ENCODE peak calls at places on chromosomes 6 and 20, in eight cellular contexts. K is dorsolateral prefrontal cortex, H is NCI-H524, O is GM12878, J is stomach, A is left cardiac atrium, U is DMS153, C is KG1. S is an unnamed sample.

GRCh38 chr20:33401922-33402369 is 627 bp upstream of the CDK5RAP1 start:
- DNase-seq in K (no peak), H (no peak), O (no peak), J (no peak), A (no peak), U (no peak), C (no peak), S (no peak)

GRCh38 chr6:74731204-74731603 is 474.6 kb downstream of the COL12A1 start:
- DNase-seq in K (no peak), H (no peak), O (no peak), J (no peak), A (no peak), U (peak; percentile 97), C (no peak), S (no peak)

GRCh38 chr20:35387334-35387733 is 24.4 kb downstream of the UQCC1 start:
- DNase-seq in K (no peak), H (no peak), O (no peak), J (no peak), A (no peak), U (no peak), C (no peak), S (no peak)

GRCh38 chr6:127342946-127343752 is at the start of gene ECHDC1:
- DNase-seq in K (peak; percentile 43), H (peak; percentile 91), O (no peak), J (peak; percentile 55), A (peak; percentile 67), U (peak; percentile 48), C (peak; percentile 76), S (peak; percentile 76)

GRCh38 chr6:49284134-49284533 is 178.9 kb downstream of the MMUT start:
- DNase-seq in K (no peak), H (no peak), O (no peak), J (no peak), A (no peak), U (no peak), C (no peak), S (peak; percentile 82)

GRCh38 chr20:1805161-1805581 is 90.0 kb upstream of the SIRPA start:
- DNase-seq in K (no peak), H (no peak), O (no peak), J (no peak), A (no peak), U (no peak), C (no peak), S (no peak)

GRCh38 chr6:144263786-144264185 is 21.3 kb upstream of the UTRN start:
- DNase-seq in K (no peak), H (no peak), O (no peak), J (no peak), A (no peak), U (no peak), C (no peak), S (no peak)

GRCh38 chr6:154448448-154449096 is 61.9 kb downstream of the CNKSR3 start:
- DNase-seq in K (no peak), H (peak; percentile 30), O (no peak), J (no peak), A (no peak), U (peak; percentile 58), C (no peak), S (peak; percentile 51)

GRCh38 chr20:49691818-49692568 is 21.7 kb downstream of the B4GALT5 start:
- DNase-seq in K (no peak), H (no peak), O (no peak), J (no peak), A (no peak), U (no peak), C (no peak), S (no peak)

GRCh38 chr20:45179166-45179565 is 4.5 kb downstream of the PI3 start:
- DNase-seq in K (no peak), H (no peak), O (no peak), J (no peak), A (no peak), U (no peak), C (no peak), S (no peak)

GRCh38 chr6:1200706-1201105 is 111.2 kb upstream of the FOXQ1 start:
- DNase-seq in K (no peak), H (no peak), O (no peak), J (no peak), A (no peak), U (no peak), C (no peak), S (no peak)

GRCh38 chr20:3068986-3069900 is 2.2 kb upstream of the OXT start:
- DNase-seq in K (no peak), H (no peak), O (no peak), J (peak; percentile 38), A (no peak), U (peak; percentile 49), C (no peak), S (peak; percentile 18)

GRCh38 chr6:55088896-55089295 is 85.4 kb upstream of the HCRTR2 start:
- DNase-seq in K (no peak), H (no peak), O (no peak), J (no peak), A (no peak), U (no peak), C (no peak), S (no peak)

GRCh38 chr6:126107475-126108121 is 121.3 kb downstream of the TRMT11 start:
- DNase-seq in K (no peak), H (no peak), O (no peak), J (no peak), A (no peak), U (no peak), C (no peak), S (no peak)

GRCh38 chr6:136846046-136846445 is 23.7 kb downstream of the PEX7 start:
- DNase-seq in K (no peak), H (peak; percentile 20), O (no peak), J (peak; percentile 43), A (no peak), U (peak; percentile 15), C (peak; percentile 43), S (peak; percentile 29)

GRCh38 chr6:37580164-37580955 is 80.7 kb upstream of the CCDC167 start:
- DNase-seq in K (no peak), H (no peak), O (no peak), J (no peak), A (no peak), U (no peak), C (no peak), S (no peak)

GRCh38 chr20:50297498-50298348 is 107.1 kb downstream of the CEBPB start:
- DNase-seq in K (no peak), H (no peak), O (no peak), J (no peak), A (no peak), U (no peak), C (no peak), S (no peak)

GRCh38 chr6:159125977-159126376 is 43.2 kb upstream of the FNDC1 start:
- DNase-seq in K (peak; percentile 95), H (no peak), O (no peak), J (no peak), A (peak; percentile 57), U (no peak), C (no peak), S (no peak)

GRCh38 chr6:10382728-10383127 is 32.1 kb downstream of the TFAP2A start:
- DNase-seq in K (no peak), H (no peak), O (no peak), J (no peak), A (no peak), U (no peak), C (no peak), S (no peak)

GRCh38 chr6:42958125-42958524 is 2.4 kb upstream of the GNMT start:
- DNase-seq in K (no peak), H (no peak), O (no peak), J (no peak), A (no peak), U (no peak), C (no peak), S (no peak)

GRCh38 chr6:98769546-98769945 is 64.8 kb upstream of the POU3F2 start:
- DNase-seq in K (peak; percentile 28), H (peak; percentile 13), O (no peak), J (no peak), A (no peak), U (peak; percentile 26), C (no peak), S (no peak)

GRCh38 chr20:44123251-44123650 is 63.7 kb downstream of the JPH2 start:
- DNase-seq in K (no peak), H (no peak), O (no peak), J (no peak), A (no peak), U (no peak), C (no peak), S (no peak)

GRCh38 chr6:4567141-4567540 is 209.1 kb upstream of the CDYL start:
- DNase-seq in K (no peak), H (no peak), O (no peak), J (no peak), A (no peak), U (no peak), C (no peak), S (no peak)

GRCh38 chr6:35931120-35931561 is 10.2 kb upstream of the SRPK1 start:
- DNase-seq in K (no peak), H (no peak), O (no peak), J (no peak), A (peak; percentile 21), U (no peak), C (no peak), S (no peak)

GRCh38 chr6:151655099-151655498 is 152.4 kb upstream of the ESR1 start:
- DNase-seq in K (no peak), H (no peak), O (no peak), J (no peak), A (no peak), U (no peak), C (no peak), S (no peak)

GRCh38 chr20:37669773-37670236 is 24.0 kb upstream of the CTNNBL1 start:
- DNase-seq in K (no peak), H (peak; percentile 13), O (no peak), J (no peak), A (no peak), U (no peak), C (no peak), S (no peak)

GRCh38 chr6:44662461-44663121 is 275.1 kb downstream of the CDC5L start:
- DNase-seq in K (no peak), H (no peak), O (no peak), J (no peak), A (no peak), U (no peak), C (no peak), S (no peak)

GRCh38 chr6:13467216-13467600 is 20.2 kb downstream of the GFOD1 start:
- DNase-seq in K (no peak), H (no peak), O (no peak), J (no peak), A (no peak), U (no peak), C (no peak), S (no peak)

GRCh38 chr20:49909499-49910339 is 5.6 kb downstream of the SPATA2 start:
- DNase-seq in K (no peak), H (no peak), O (no peak), J (no peak), A (no peak), U (no peak), C (no peak), S (no peak)

GRCh38 chr6:97778290-97779038 is 495.4 kb upstream of the MMS22L start:
- DNase-seq in K (no peak), H (no peak), O (no peak), J (no peak), A (no peak), U (no peak), C (no peak), S (no peak)

GRCh38 chr6:11500008-11500407 is 37.5 kb upstream of the TMEM170B start:
- DNase-seq in K (no peak), H (no peak), O (no peak), J (no peak), A (no peak), U (no peak), C (no peak), S (no peak)

GRCh38 chr6:66103954-66104353 is 396.9 kb upstream of the EYS start:
- DNase-seq in K (no peak), H (no peak), O (no peak), J (no peak), A (no peak), U (peak; percentile 37), C (no peak), S (no peak)

GRCh38 chr6:144156334-144156733 is 6.0 kb downstream of the STX11 start:
- DNase-seq in K (no peak), H (no peak), O (no peak), J (no peak), A (no peak), U (no peak), C (no peak), S (no peak)

GRCh38 chr6:42441661-42442081 is 10.1 kb downstream of the TRERF1 start:
- DNase-seq in K (no peak), H (no peak), O (no peak), J (no peak), A (no peak), U (no peak), C (no peak), S (no peak)

S was measured in NCI-H1105.